ENCODE peak calls at places on chromosomes 11 and 22, in four cellular contexts. W is SK-N-SH, R is HepG2, L is GM12878. I is an unnamed sample.
A peak's percentile ranks its signal among the peaks of the same experiment; 100 is the strongest.

GRCh38 chr11:1335811-1336761 is 26.7 kb upstream of the TOLLIP start:
- DNase-seq in W (peak; percentile 84), R (peak; percentile 26), L (no peak), I (peak; percentile 87)

GRCh38 chr11:46450846-46451470 is 59.4 kb upstream of the CHRM4 start:
- DNase-seq in W (no peak), R (no peak), L (no peak), I (no peak)

GRCh38 chr22:19394274-19395050 is 37.1 kb downstream of the HIRA start:
- DNase-seq in W (no peak), R (no peak), L (no peak), I (no peak)

GRCh38 chr11:28756977-28757376 is 648.8 kb downstream of the METTL15 start:
- DNase-seq in W (no peak), R (no peak), L (no peak), I (no peak)

GRCh38 chr11:134047586-134047999 is 21.3 kb upstream of the JAM3 start:
- DNase-seq in W (no peak), R (no peak), L (no peak), I (no peak)

GRCh38 chr11:76408171-76408965 is 27.2 kb downstream of the GVQW3 start:
- DNase-seq in W (peak; percentile 27), R (no peak), L (no peak), I (no peak)

GRCh38 chr11:32210601-32211000 is 119.7 kb downstream of the RCN1 start:
- DNase-seq in W (no peak), R (no peak), L (no peak), I (no peak)

GRCh38 chr11:66478823-66479740 is 1.2 kb upstream of the DPP3 start:
- DNase-seq in W (peak; percentile 71), R (peak; percentile 24), L (no peak), I (no peak)

GRCh38 chr11:11089805-11090204 is 232.0 kb upstream of the ZBED5 start:
- DNase-seq in W (no peak), R (no peak), L (no peak), I (no peak)

GRCh38 chr11:70220920-70221319 is 17.8 kb downstream of the FADD start:
- DNase-seq in W (no peak), R (no peak), L (no peak), I (no peak)

GRCh38 chr11:70225629-70226582 is 22.8 kb downstream of the FADD start:
- DNase-seq in W (no peak), R (no peak), L (no peak), I (no peak)

GRCh38 chr11:70220136-70220535 is 17.0 kb downstream of the FADD start:
- DNase-seq in W (no peak), R (no peak), L (no peak), I (peak; percentile 83)
- TF ChIP-seq REST in W (no peak), R (no peak), L (no peak), I (no peak)

DNA sequence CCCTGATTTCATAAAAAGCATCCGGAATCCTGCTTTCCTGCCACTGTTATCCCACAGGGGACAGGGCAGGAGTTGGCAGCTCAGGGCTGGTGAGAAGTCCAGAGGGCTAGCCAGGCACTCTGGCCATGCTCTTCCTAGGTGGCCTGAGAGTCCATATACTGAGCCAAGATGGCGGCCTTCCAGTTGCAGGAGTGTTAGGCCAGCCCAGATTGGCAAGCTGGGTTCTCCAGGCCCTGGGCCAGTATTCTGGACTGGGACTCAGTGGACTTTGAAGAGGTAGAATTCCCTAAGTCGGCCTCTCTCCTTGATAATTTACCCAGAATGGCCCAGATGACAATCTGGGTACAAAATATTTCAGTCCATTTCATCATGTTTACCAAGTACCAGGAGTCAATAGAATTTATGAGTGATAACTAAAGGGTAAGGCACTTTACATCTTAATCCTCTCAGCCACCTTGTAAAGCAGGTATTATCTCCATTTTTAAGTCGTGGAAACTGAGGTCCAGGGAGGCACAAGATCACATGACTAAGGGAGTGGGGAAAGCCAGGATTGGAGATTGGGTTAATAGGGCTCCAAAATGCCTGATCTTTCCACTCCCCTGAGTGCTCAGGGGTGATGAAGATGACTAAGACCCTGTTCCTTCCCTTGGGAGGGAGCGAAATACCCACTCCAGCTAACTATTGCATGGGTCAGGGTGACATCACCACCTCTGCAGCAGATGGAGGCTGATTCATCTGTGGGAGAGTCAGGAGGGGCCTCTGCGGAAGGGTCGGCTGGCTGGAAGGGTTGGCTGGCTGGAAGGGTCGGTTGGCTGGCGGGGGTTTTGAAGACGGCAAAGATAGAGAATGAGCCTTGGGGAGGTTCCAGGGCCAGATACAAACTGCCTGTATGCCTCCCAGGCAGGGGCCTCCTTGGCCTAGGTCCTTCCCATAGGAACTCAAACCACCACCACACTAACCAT is 1.2 kb upstream of the MICALL1 start:
- DNase-seq in W (peak; percentile 58), R (peak; percentile 58), L (no peak), I (peak; percentile 44)
- TF ChIP-seq GABPA in W (no peak), R (no peak), L (no peak), I (no peak)

GRCh38 chr11:108009497-108010360 is 1.0 kb downstream of the CUL5 start:
- DNase-seq in W (peak; percentile 19), R (peak; percentile 16), L (no peak), I (no peak)

GRCh38 chr11:108007819-108008218 is 879 bp upstream of the CUL5 start:
- DNase-seq in W (no peak), R (no peak), L (no peak), I (no peak)

GRCh38 chr11:108012139-108012725 is 3.5 kb downstream of the CUL5 start:
- DNase-seq in W (no peak), R (no peak), L (no peak), I (no peak)

GRCh38 chr11:108003623-108004022 is 5.1 kb upstream of the CUL5 start:
- DNase-seq in W (no peak), R (no peak), L (no peak), I (no peak)

GRCh38 chr11:108008656-108009496 is at the start of gene CUL5:
- DNase-seq in W (peak; percentile 95), R (peak; percentile 85), L (peak; percentile 60), I (peak; percentile 89)
- TF ChIP-seq REST in W (no peak), R (no peak), L (no peak), I (no peak)

GRCh38 chr22:40067639-40068038 is 72.9 kb downstream of the FAM83F start:
- DNase-seq in W (no peak), R (no peak), L (no peak), I (no peak)

GRCh38 chr22:40065981-40066380 is 71.2 kb downstream of the FAM83F start:
- DNase-seq in W (no peak), R (no peak), L (no peak), I (no peak)

GRCh38 chr22:40071720-40072119 is 77.0 kb downstream of the FAM83F start:
- DNase-seq in W (no peak), R (no peak), L (no peak), I (no peak)

DNA sequence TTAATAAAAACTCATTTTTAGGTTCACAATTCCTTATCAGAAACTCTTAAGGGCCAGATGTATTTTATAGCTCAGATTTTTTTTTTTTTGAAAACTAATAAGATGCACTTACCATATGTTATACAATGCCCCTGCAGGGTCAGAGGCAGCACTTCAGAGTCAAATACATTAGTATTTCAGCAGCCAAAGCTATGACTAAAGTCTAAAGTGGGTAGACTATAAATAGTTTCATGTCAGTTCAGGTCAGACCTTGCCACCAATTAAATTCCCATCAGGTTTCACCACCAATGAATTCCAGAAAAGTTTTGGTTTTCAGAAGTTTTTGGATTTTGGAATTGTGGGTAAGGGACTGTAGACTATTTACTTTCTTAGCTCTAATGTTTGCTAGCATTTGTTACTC is 75.9 kb downstream of the FAM83F start:
- DNase-seq in W (no peak), R (no peak), L (no peak), I (no peak)
- TF ChIP-seq GABPA in W (no peak), R (no peak), L (no peak), I (no peak)

DNA sequence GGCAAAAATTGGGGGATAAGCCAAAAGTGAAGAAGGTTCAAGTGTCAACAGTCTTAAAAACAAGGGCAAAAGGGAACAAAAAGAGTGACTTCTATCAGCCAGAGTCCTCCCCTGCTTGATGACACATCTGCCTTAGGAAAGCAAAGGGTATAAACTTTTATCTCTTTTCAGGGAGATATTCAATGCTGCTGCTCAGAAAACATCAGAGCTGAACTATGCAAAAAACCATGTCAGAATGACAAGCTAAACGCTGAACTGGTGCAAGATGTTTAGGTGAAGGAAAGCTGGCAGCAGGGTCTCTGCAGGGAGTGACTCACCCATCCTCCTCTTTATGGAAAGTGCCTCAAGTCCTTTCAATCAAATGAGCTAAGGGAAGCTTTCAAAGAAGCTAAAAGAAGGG is 24.7 kb downstream of the ALG9 start:
- DNase-seq in W (no peak), R (no peak), L (no peak), I (no peak)
- TF ChIP-seq REST in W (no peak), R (no peak), L (no peak), I (no peak)

GRCh38 chr11:10075141-10075540 is 218.9 kb downstream of the SBF2 start:
- DNase-seq in W (no peak), R (no peak), L (no peak), I (no peak)

GRCh38 chr11:10072841-10073240 is 221.2 kb downstream of the SBF2 start:
- DNase-seq in W (no peak), R (no peak), L (no peak), I (no peak)

GRCh38 chr11:10080134-10080533 is 213.9 kb downstream of the SBF2 start:
- DNase-seq in W (no peak), R (no peak), L (no peak), I (no peak)

GRCh38 chr11:10072142-10072541 is 221.9 kb downstream of the SBF2 start:
- DNase-seq in W (no peak), R (no peak), L (no peak), I (no peak)

DNA sequence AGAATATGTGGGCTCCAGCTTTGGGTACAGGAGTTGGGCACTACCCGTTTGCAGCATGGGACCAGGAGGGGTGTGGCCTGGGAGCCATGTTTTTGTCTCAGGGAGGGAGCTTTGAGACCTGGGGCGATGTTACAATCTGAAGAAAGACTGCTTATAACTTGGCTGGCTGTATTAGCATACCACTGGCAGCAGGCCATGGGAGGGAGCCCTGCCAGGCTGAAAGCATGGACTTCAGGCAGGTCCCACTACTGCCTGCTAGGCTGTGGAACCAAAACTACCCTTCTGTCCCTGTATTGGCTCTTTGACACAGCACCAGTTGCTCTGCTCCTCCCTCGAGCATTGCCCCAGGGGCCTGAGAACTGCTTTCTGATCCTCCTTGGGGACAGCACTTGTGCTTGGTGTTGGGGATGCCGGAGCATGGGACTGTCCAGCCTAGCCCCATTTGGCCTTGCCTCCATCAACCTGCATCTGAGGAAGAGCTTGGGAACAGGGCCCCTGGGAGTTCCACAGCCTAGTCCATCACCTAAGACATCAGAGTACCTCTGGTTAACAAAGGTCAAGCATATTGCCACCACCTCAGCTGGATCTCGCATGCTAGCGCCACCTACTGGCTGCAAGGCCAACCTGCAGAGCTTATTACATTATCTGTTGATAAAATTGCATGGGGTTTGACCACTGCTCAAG is 217.4 kb downstream of the SBF2 start:
- DNase-seq in W (no peak), R (peak; percentile 19), L (no peak), I (peak; percentile 24)
- TF ChIP-seq GABPA in W (no peak), R (no peak), L (no peak), I (no peak)

GRCh38 chr11:58776891-58777451 is 45.2 kb upstream of the GLYAT start:
- DNase-seq in W (no peak), R (no peak), L (no peak), I (peak; percentile 83)
- TF ChIP-seq REST in W (no peak), R (no peak), L (no peak), I (no peak)